ENCODE peak calls at places on chromosomes 6 and 20, in eight cellular contexts. One of them, this sample, is unnamed.

GRCh38 chr20:47704746-47705496 is 80.4 kb downstream of the SULF2 start:
- DNase-seq in ELF-1: no peak
- DNase-seq in Calu3: no peak
- DNase-seq in COR-L47: peak
- DNase-seq in cardiac muscle cell: no peak
- DNase-seq in fibroblast of mammary gland: peak
- DNase-seq in T-helper 2 cell: no peak
- DNase-seq in memory B cell: no peak
- DNase-seq in this sample: no peak

GRCh38 chr6:134517145-134517658 is 199.3 kb upstream of the SGK1 start:
- DNase-seq in ELF-1: peak
- DNase-seq in Calu3: peak
- DNase-seq in COR-L47: no peak
- DNase-seq in cardiac muscle cell: peak
- DNase-seq in fibroblast of mammary gland: peak
- DNase-seq in T-helper 2 cell: no peak
- DNase-seq in memory B cell: no peak
- DNase-seq in this sample: peak

GRCh38 chr6:33324139-33324538 is 6.6 kb upstream of the ZBTB22 start:
- DNase-seq in ELF-1: no peak
- DNase-seq in Calu3: no peak
- DNase-seq in COR-L47: no peak
- DNase-seq in cardiac muscle cell: no peak
- DNase-seq in fibroblast of mammary gland: no peak
- DNase-seq in T-helper 2 cell: no peak
- DNase-seq in memory B cell: no peak
- DNase-seq in this sample: no peak

GRCh38 chr20:46062151-46062550 is 27.6 kb downstream of the NCOA5 start:
- DNase-seq in ELF-1: no peak
- DNase-seq in Calu3: no peak
- DNase-seq in COR-L47: no peak
- DNase-seq in cardiac muscle cell: no peak
- DNase-seq in fibroblast of mammary gland: no peak
- DNase-seq in T-helper 2 cell: no peak
- DNase-seq in memory B cell: no peak
- DNase-seq in this sample: no peak

GRCh38 chr6:66558189-66558588 is 851.2 kb upstream of the EYS start:
- DNase-seq in ELF-1: peak
- DNase-seq in Calu3: no peak
- DNase-seq in COR-L47: no peak
- DNase-seq in cardiac muscle cell: no peak
- DNase-seq in fibroblast of mammary gland: no peak
- DNase-seq in T-helper 2 cell: no peak
- DNase-seq in memory B cell: no peak
- DNase-seq in this sample: no peak

GRCh38 chr6:151111670-151112069 is 128.1 kb upstream of the AKAP12 start:
- DNase-seq in ELF-1: no peak
- DNase-seq in Calu3: no peak
- DNase-seq in COR-L47: no peak
- DNase-seq in cardiac muscle cell: no peak
- DNase-seq in fibroblast of mammary gland: no peak
- DNase-seq in T-helper 2 cell: peak
- DNase-seq in memory B cell: no peak
- DNase-seq in this sample: no peak

GRCh38 chr20:19056909-19057308 is 155.5 kb upstream of the SLC24A3 start:
- DNase-seq in ELF-1: no peak
- DNase-seq in Calu3: no peak
- DNase-seq in COR-L47: no peak
- DNase-seq in cardiac muscle cell: no peak
- DNase-seq in fibroblast of mammary gland: no peak
- DNase-seq in T-helper 2 cell: peak
- DNase-seq in memory B cell: no peak
- DNase-seq in this sample: no peak

GRCh38 chr6:156848533-156848932 is 71.4 kb downstream of the ARID1B start:
- DNase-seq in ELF-1: peak
- DNase-seq in Calu3: no peak
- DNase-seq in COR-L47: peak
- DNase-seq in cardiac muscle cell: peak
- DNase-seq in fibroblast of mammary gland: peak
- DNase-seq in T-helper 2 cell: no peak
- DNase-seq in memory B cell: no peak
- DNase-seq in this sample: no peak

GRCh38 chr6:89527634-89528033 is 94.7 kb downstream of the ANKRD6 start:
- DNase-seq in ELF-1: no peak
- DNase-seq in Calu3: no peak
- DNase-seq in COR-L47: no peak
- DNase-seq in cardiac muscle cell: no peak
- DNase-seq in fibroblast of mammary gland: peak
- DNase-seq in T-helper 2 cell: peak
- DNase-seq in memory B cell: no peak
- DNase-seq in this sample: no peak

GRCh38 chr20:35181731-35182130 is 9.9 kb downstream of the PROCR start:
- DNase-seq in ELF-1: no peak
- DNase-seq in Calu3: no peak
- DNase-seq in COR-L47: no peak
- DNase-seq in cardiac muscle cell: no peak
- DNase-seq in fibroblast of mammary gland: no peak
- DNase-seq in T-helper 2 cell: no peak
- DNase-seq in memory B cell: no peak
- DNase-seq in this sample: peak

GRCh38 chr6:47241742-47242482 is 67.8 kb downstream of the TNFRSF21 start:
- DNase-seq in ELF-1: no peak
- DNase-seq in Calu3: no peak
- DNase-seq in COR-L47: no peak
- DNase-seq in cardiac muscle cell: no peak
- DNase-seq in fibroblast of mammary gland: peak
- DNase-seq in T-helper 2 cell: no peak
- DNase-seq in memory B cell: no peak
- DNase-seq in this sample: no peak

GRCh38 chr6:75347797-75348610 is 63.4 kb upstream of the TMEM30A start:
- DNase-seq in ELF-1: no peak
- DNase-seq in Calu3: no peak
- DNase-seq in COR-L47: no peak
- DNase-seq in cardiac muscle cell: no peak
- DNase-seq in fibroblast of mammary gland: no peak
- DNase-seq in T-helper 2 cell: no peak
- DNase-seq in memory B cell: no peak
- DNase-seq in this sample: peak

GRCh38 chr20:62700261-62700925 is 8.2 kb upstream of the NTSR1 start:
- DNase-seq in ELF-1: no peak
- DNase-seq in Calu3: no peak
- DNase-seq in COR-L47: no peak
- DNase-seq in cardiac muscle cell: no peak
- DNase-seq in fibroblast of mammary gland: no peak
- DNase-seq in T-helper 2 cell: no peak
- DNase-seq in memory B cell: no peak
- DNase-seq in this sample: no peak

GRCh38 chr20:63347950-63348827 is 13.0 kb downstream of the CHRNA4 start:
- DNase-seq in ELF-1: no peak
- DNase-seq in Calu3: no peak
- DNase-seq in COR-L47: no peak
- DNase-seq in cardiac muscle cell: no peak
- DNase-seq in fibroblast of mammary gland: no peak
- DNase-seq in T-helper 2 cell: no peak
- DNase-seq in memory B cell: no peak
- DNase-seq in this sample: no peak

GRCh38 chr20:103456-103855 is 16.0 kb downstream of the DEFB125 start:
- DNase-seq in ELF-1: no peak
- DNase-seq in Calu3: no peak
- DNase-seq in COR-L47: no peak
- DNase-seq in cardiac muscle cell: no peak
- DNase-seq in fibroblast of mammary gland: no peak
- DNase-seq in T-helper 2 cell: no peak
- DNase-seq in memory B cell: no peak
- DNase-seq in this sample: no peak

GRCh38 chr6:11824986-11825385 is 46.4 kb upstream of the ADTRP start:
- DNase-seq in ELF-1: no peak
- DNase-seq in Calu3: no peak
- DNase-seq in COR-L47: no peak
- DNase-seq in cardiac muscle cell: no peak
- DNase-seq in fibroblast of mammary gland: peak
- DNase-seq in T-helper 2 cell: peak
- DNase-seq in memory B cell: no peak
- DNase-seq in this sample: peak

GRCh38 chr20:58312836-58313235 is 3.3 kb downstream of the RAB22A start:
- DNase-seq in ELF-1: no peak
- DNase-seq in Calu3: no peak
- DNase-seq in COR-L47: no peak
- DNase-seq in cardiac muscle cell: no peak
- DNase-seq in fibroblast of mammary gland: no peak
- DNase-seq in T-helper 2 cell: peak
- DNase-seq in memory B cell: no peak
- DNase-seq in this sample: no peak

GRCh38 chr20:11982958-11983470 is 65.3 kb downstream of the BTBD3 start:
- DNase-seq in ELF-1: no peak
- DNase-seq in Calu3: no peak
- DNase-seq in COR-L47: no peak
- DNase-seq in cardiac muscle cell: no peak
- DNase-seq in fibroblast of mammary gland: no peak
- DNase-seq in T-helper 2 cell: no peak
- DNase-seq in memory B cell: no peak
- DNase-seq in this sample: no peak

GRCh38 chr6:48747040-48747439 is 636.0 kb upstream of the PTCHD4 start:
- DNase-seq in ELF-1: no peak
- DNase-seq in Calu3: no peak
- DNase-seq in COR-L47: no peak
- DNase-seq in cardiac muscle cell: no peak
- DNase-seq in fibroblast of mammary gland: peak
- DNase-seq in T-helper 2 cell: no peak
- DNase-seq in memory B cell: no peak
- DNase-seq in this sample: peak

GRCh38 chr6:27814665-27815424 is 97.4 kb downstream of the OR2B2 start:
- DNase-seq in ELF-1: peak
- DNase-seq in Calu3: peak
- DNase-seq in COR-L47: no peak
- DNase-seq in cardiac muscle cell: peak
- DNase-seq in fibroblast of mammary gland: peak
- DNase-seq in T-helper 2 cell: peak
- DNase-seq in memory B cell: peak
- DNase-seq in this sample: peak

This sample was measured in IMR-90.